ENCODE peak calls at places on chromosomes 16 and 17, in ten cellular contexts. F is lower leg skin, A is fibroblast of mammary gland, X is PC-9, E is transverse colon, G is AG04450, I is dorsolateral prefrontal cortex, W is A673, T is cardiac muscle cell, S is stomach. H is an unnamed sample.

GRCh38 chr16:67040906-67041305 is 12.0 kb downstream of the CBFB start:
- DNase-seq in G (peak), I (no peak), T (no peak), E (no peak), F (no peak), W (no peak), A (peak), S (no peak), X (no peak), H (peak)

GRCh38 chr16:79767597-79768280 is 167.2 kb upstream of the MAF start:
- DNase-seq in F (no peak), T (peak), A (peak), W (no peak), E (peak), G (no peak), I (no peak), X (no peak), S (peak), H (peak)

GRCh38 chr16:78034530-78034929 is 12.2 kb downstream of the CLEC3A start:
- DNase-seq in E (no peak), W (no peak), I (no peak), G (no peak), T (no peak), F (no peak), X (no peak), A (no peak), S (no peak), H (no peak)

GRCh38 chr17:72308744-72309395 is 188.1 kb downstream of the SOX9 start:
- DNase-seq in W (no peak), F (no peak), I (no peak), A (no peak), X (no peak), E (no peak), G (no peak), S (no peak), T (no peak), H (no peak)

GRCh38 chr17:78365561-78366108 is 5.8 kb upstream of the SOCS3 start:
- DNase-seq in F (no peak), S (no peak), G (no peak), I (no peak), T (peak), A (no peak), X (no peak), E (no peak), W (no peak), H (no peak)

GRCh38 chr16:10561001-10561400 is 19.4 kb downstream of the EMP2 start:
- DNase-seq in A (no peak), G (no peak), T (no peak), E (no peak), F (no peak), S (no peak), W (no peak), I (no peak), X (no peak), H (no peak)

GRCh38 chr17:700504-701094 is 14.0 kb downstream of the VPS53 start:
- DNase-seq in A (peak), W (peak), E (no peak), T (peak), I (no peak), X (no peak), G (no peak), F (no peak), S (no peak), H (peak)

GRCh38 chr17:38875477-38876080 is 5.7 kb downstream of the LASP1 start:
- DNase-seq in G (no peak), E (no peak), S (no peak), X (peak), A (no peak), W (peak), T (peak), F (no peak), I (no peak), H (no peak)

GRCh38 chr17:10428781-10429180 is 7.0 kb upstream of the MYH8 start:
- DNase-seq in X (no peak), T (no peak), I (no peak), G (no peak), E (no peak), A (no peak), S (no peak), F (no peak), W (no peak), H (no peak)

GRCh38 chr17:62892870-62893338 is 73.1 kb upstream of the TANC2 start:
- DNase-seq in I (no peak), A (peak), G (peak), E (peak), S (peak), X (peak), W (no peak), T (peak), F (peak), H (peak)

GRCh38 chr17:49315974-49316570 is 46.0 kb downstream of the ZNF652 start:
- DNase-seq in X (no peak), F (no peak), E (no peak), T (no peak), W (peak), I (no peak), A (peak), G (no peak), S (no peak), H (peak)

GRCh38 chr16:68383858-68384257 is 64.5 kb downstream of the SMPD3 start:
- DNase-seq in S (no peak), W (no peak), E (no peak), X (no peak), F (no peak), A (no peak), G (no peak), T (no peak), I (no peak), H (no peak)

GRCh38 chr17:42422958-42423712 is at the start of gene CAVIN1:
- DNase-seq in W (peak), E (peak), F (peak), I (peak), G (peak), S (peak), X (peak), A (peak), T (peak), H (peak)

GRCh38 chr17:50382931-50383330 is 9.9 kb downstream of the EME1 start:
- DNase-seq in T (no peak), A (no peak), F (no peak), S (no peak), X (no peak), E (no peak), G (no peak), W (no peak), I (no peak), H (no peak)

GRCh38 chr16:75486014-75486404 is 9.2 kb downstream of the CHST6 start:
- DNase-seq in A (no peak), G (no peak), W (no peak), X (no peak), E (peak), T (no peak), F (no peak), I (no peak), S (no peak), H (no peak)

GRCh38 chr17:72125226-72125651 is 4.4 kb downstream of the SOX9 start:
- DNase-seq in S (no peak), I (no peak), F (no peak), W (no peak), E (peak), G (no peak), T (peak), X (no peak), A (no peak), H (no peak)

GRCh38 chr16:28491080-28491969 is 549 bp downstream of the CLN3 start:
- DNase-seq in E (peak), S (no peak), F (peak), A (no peak), T (peak), X (peak), I (no peak), G (no peak), W (peak), H (peak)

GRCh38 chr17:39169101-39169500 is 3.1 kb upstream of the ARL5C start:
- DNase-seq in I (no peak), A (no peak), T (no peak), S (no peak), W (no peak), E (no peak), X (no peak), F (no peak), G (no peak), H (no peak)

GRCh38 chr17:19867654-19868395 is at the start of gene ULK2:
- DNase-seq in E (peak), W (peak), A (peak), T (peak), F (peak), G (peak), I (peak), X (no peak), S (peak), H (peak)

GRCh38 chr16:11212819-11213196 is 43.2 kb downstream of the SOCS1 start:
- DNase-seq in F (no peak), G (no peak), E (no peak), S (no peak), X (peak), I (no peak), T (no peak), W (no peak), A (no peak), H (no peak)

GRCh38 chr17:81731271-81731670 is 19.2 kb downstream of the SLC25A10 start:
- DNase-seq in F (no peak), W (peak), X (peak), A (no peak), T (peak), G (no peak), I (no peak), S (no peak), E (no peak), H (peak)

GRCh38 chr16:48383877-48384304 is 1.3 kb downstream of the SIAH1 start:
- DNase-seq in F (no peak), X (peak), W (no peak), G (no peak), T (no peak), E (peak), I (no peak), S (no peak), A (no peak), H (no peak)

GRCh38 chr16:55479560-55480197 is 681 bp downstream of the MMP2 start:
- DNase-seq in S (no peak), A (no peak), G (no peak), W (no peak), F (no peak), X (no peak), I (no peak), E (no peak), T (peak), H (no peak)

GRCh38 chr17:11340798-11341197 is 99.8 kb downstream of the SHISA6 start:
- DNase-seq in X (no peak), F (no peak), T (no peak), A (no peak), W (no peak), G (no peak), S (peak), E (peak), I (no peak), H (no peak)

DNA sequence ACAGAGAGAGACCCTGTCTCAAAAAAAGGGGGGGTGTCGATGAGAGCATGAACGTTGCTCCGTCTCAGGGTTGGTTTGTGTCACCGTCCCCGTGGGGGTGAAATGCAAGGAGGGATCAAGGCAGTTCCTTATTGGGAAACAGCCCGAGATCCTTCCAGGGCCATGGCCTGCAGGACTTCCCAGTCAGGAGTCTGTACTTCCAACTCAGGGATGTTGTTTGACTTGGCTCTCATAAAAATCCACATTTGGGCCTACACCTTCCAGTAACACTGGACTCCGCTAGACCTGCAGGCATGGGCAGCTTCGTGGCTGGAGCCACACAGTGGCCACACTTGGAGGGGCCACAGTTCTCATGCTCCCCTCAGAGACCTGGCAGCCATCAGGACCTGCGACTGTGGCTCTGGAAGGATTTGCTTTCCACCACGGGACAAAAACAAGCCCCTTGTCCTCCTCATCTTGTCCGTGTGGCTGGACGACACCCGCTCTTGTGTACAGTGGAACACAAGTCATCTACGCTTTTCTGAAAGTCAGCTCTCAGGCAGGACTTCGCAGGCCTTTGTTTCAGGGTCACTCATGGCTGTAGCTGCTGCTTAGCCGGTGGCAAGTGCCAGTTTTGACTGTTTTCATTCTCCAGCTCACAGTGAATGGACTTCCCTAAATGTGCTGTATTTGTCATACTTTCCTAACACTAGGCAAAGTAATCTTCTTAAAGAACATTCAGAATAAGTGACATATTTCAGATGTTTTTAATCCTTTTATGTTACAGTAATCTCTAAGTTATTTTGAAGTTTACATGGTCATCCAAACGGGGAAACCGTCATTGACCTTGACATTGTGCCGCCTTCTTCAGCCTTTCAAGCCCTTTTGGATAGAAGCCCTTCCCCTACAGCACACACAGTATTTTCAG is 24.2 kb upstream of the IL17C start:
- DNase-seq in I (no peak), A (no peak), F (no peak), T (no peak), G (no peak), E (no peak), W (no peak), X (peak), S (no peak), H (no peak)
- H3K4me3 ChIP-seq in I (no peak), A (no peak), F (no peak), T (no peak), G (no peak), E (no peak), W (no peak), X (no peak), S (no peak), H (no peak)

GRCh38 chr17:57870283-57870635 is 20.4 kb upstream of the MRPS23 start:
- DNase-seq in G (no peak), I (no peak), X (no peak), S (no peak), F (no peak), A (peak), W (no peak), E (no peak), T (no peak), H (no peak)

GRCh38 chr17:57871863-57872262 is 22.0 kb upstream of the MRPS23 start:
- DNase-seq in S (no peak), G (no peak), A (no peak), E (no peak), X (no peak), I (no peak), T (no peak), F (no peak), W (no peak), H (no peak)

GRCh38 chr17:57869599-57870282 is 19.9 kb upstream of the MRPS23 start:
- DNase-seq in E (no peak), W (no peak), G (peak), F (no peak), X (no peak), T (peak), S (no peak), I (no peak), A (peak), H (peak)

GRCh38 chr17:57872536-57872935 is 22.7 kb upstream of the MRPS23 start:
- DNase-seq in F (no peak), S (no peak), I (no peak), G (no peak), X (no peak), W (no peak), T (no peak), E (no peak), A (no peak), H (no peak)

DNA sequence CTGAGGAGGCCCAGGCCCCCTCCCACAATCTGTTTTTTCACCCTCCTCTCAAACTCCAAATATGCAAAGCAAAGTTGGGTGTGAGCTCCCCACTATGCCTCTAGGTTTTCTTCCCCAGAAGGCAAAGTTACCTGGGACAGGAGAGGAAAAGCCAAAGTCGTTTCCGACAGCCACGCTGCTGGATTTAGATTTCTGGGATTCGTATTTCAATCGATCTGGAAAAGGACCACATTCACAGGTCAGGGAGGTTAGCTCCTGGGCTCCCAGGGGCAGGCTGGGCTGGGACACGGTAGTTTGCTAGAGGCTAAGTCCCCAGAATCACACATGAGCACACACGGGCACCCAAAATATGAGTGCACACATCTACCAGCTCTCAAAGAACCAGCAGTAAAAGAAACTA is 21.3 kb upstream of the MRPS23 start:
- DNase-seq in G (no peak), X (no peak), F (no peak), E (no peak), W (no peak), A (no peak), T (no peak), S (no peak), I (no peak), H (no peak)
- TF ChIP-seq CTCF in G (no peak), X (no peak), F (no peak), E (no peak), W (no peak), A (no peak), T (no peak), S (no peak), I (no peak), H (no peak)

GRCh38 chr16:52805559-52806168 is 247.0 kb downstream of the CHD9NB start:
- DNase-seq in X (no peak), W (no peak), A (no peak), G (no peak), I (no peak), F (no peak), T (no peak), S (no peak), E (no peak), H (no peak)
- H3K4me3 ChIP-seq in X (no peak), W (no peak), A (no peak), G (no peak), I (no peak), F (no peak), T (no peak), S (no peak), E (no peak), H (no peak)

GRCh38 chr16:3574195-3574594 is 3.0 kb downstream of the NLRC3 start:
- DNase-seq in W (no peak), E (no peak), S (no peak), G (no peak), I (no peak), F (no peak), X (no peak), A (no peak), T (no peak), H (no peak)
- TF ChIP-seq CTCF in W (no peak), E (no peak), S (no peak), G (no peak), I (no peak), F (no peak), X (no peak), A (no peak), T (no peak), H (no peak)

GRCh38 chr16:50354082-50354481 is 14.7 kb downstream of the BRD7 start:
- DNase-seq in S (no peak), G (no peak), W (no peak), T (no peak), A (no peak), X (no peak), E (no peak), I (no peak), F (no peak), H (no peak)
- H3K4me3 ChIP-seq in S (no peak), G (no peak), W (no peak), T (no peak), A (no peak), X (no peak), E (no peak), I (no peak), F (no peak), H (no peak)

GRCh38 chr17:80263253-80264047 is 2.8 kb downstream of the RNF213 start:
- DNase-seq in E (peak), T (peak), I (no peak), X (no peak), W (peak), G (peak), S (peak), F (peak), A (peak), H (peak)
- TF ChIP-seq CTCF in E (peak), T (no peak), I (no peak), X (no peak), W (no peak), G (peak), S (no peak), F (no peak), A (no peak), H (peak)

DNA sequence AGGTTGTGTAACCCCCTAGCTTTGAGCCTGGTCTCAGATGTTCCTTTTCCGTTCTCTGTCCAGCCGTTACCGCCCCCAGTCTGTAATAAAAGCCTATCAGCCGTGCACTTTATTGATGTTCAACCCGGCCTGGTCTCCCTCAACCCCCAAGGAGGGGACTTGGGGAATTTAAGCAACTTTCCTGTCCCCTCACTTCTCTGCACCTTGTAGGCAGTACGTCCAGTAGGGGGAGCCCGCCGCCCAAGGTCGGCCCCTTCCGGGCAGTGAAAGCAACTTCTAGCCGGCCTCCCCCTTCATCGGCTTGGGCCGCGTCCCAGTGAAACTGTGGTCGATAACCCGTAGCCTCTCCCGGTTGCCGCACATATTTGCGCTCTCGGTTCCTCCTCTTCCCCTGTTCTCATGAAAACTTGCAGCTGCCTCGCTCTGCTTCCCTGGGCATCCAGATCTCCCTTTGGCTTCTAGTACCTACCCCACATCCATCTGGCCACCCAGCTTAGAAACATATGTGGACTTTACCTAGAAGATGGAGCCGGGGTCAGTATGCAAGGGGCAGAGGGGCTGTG is 7.9 kb downstream of the PNPO start:
- DNase-seq in X (peak), W (peak), I (peak), E (peak), T (peak), S (peak), A (peak), F (peak), G (peak), H (peak)
- H3K4me3 ChIP-seq in X (peak), W (no peak), I (peak), E (peak), T (no peak), S (peak), A (peak), F (no peak), G (peak), H (peak)

DNA sequence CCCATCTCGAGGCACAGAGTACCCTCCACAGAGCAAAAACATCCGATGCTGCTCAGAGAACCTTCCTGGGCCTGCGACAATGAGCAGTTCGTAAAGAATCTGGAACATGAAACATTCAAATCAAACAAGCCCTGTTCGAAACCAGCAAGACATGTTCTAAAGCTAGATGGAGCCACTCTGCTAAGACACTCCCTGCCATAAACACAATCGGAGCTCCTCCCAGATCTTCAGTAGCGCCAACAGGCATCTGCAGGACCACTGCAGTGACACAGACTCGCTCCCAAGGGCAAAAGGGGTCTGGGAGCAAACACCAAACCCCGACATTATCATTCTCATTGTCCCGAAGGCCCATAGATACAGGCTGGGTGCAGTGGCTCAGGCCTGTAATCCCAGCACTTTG is 108.7 kb downstream of the ZFHX3 start:
- DNase-seq in G (peak), A (peak), I (no peak), W (peak), S (no peak), T (peak), F (peak), X (no peak), E (peak), H (peak)
- TF ChIP-seq CTCF in G (peak), A (peak), I (no peak), W (peak), S (no peak), T (peak), F (no peak), X (no peak), E (peak), H (peak)

H was measured in fibroblast of the aortic adventitia.